ENCODE peak calls at places on chromosome 22, in five cellular contexts. One of them, this sample, is unnamed.

GRCh38 chr22:49426618-49427266 is 400.9 kb downstream of the BRD1 start:
- DNase-seq in GM06990: no peak
- DNase-seq in mucosa of descending colon: no peak
- DNase-seq in ovary: no peak
- DNase-seq in fibroblast of the aortic adventitia: no peak
- DNase-seq in this sample: no peak

GRCh38 chr22:37330200-37331033 is 48.1 kb downstream of the CYTH4 start:
- DNase-seq in fibroblast of the aortic adventitia: peak
- DNase-seq in mucosa of descending colon: no peak
- DNase-seq in GM06990: peak
- DNase-seq in ovary: no peak
- DNase-seq in this sample: no peak

GRCh38 chr22:48920776-48921241 is 906.9 kb downstream of the BRD1 start:
- DNase-seq in GM06990: no peak
- DNase-seq in ovary: no peak
- DNase-seq in mucosa of descending colon: no peak
- DNase-seq in fibroblast of the aortic adventitia: no peak
- DNase-seq in this sample: no peak

GRCh38 chr22:39650996-39651782 is 80.6 kb downstream of the CACNA1I start:
- DNase-seq in fibroblast of the aortic adventitia: no peak
- DNase-seq in ovary: no peak
- DNase-seq in mucosa of descending colon: no peak
- DNase-seq in GM06990: no peak
- DNase-seq in this sample: no peak

GRCh38 chr22:21952586-21953571 is at the start of gene PPM1F:
- DNase-seq in mucosa of descending colon: peak
- DNase-seq in GM06990: peak
- DNase-seq in ovary: peak
- DNase-seq in fibroblast of the aortic adventitia: peak
- DNase-seq in this sample: peak

GRCh38 chr22:44192098-44192810 is 11.5 kb downstream of the PARVG start:
- DNase-seq in GM06990: peak
- DNase-seq in mucosa of descending colon: no peak
- DNase-seq in ovary: no peak
- DNase-seq in fibroblast of the aortic adventitia: no peak
- DNase-seq in this sample: peak

GRCh38 chr22:40829131-40829530 is 10.0 kb upstream of the SLC25A17 start:
- DNase-seq in mucosa of descending colon: no peak
- DNase-seq in ovary: no peak
- DNase-seq in fibroblast of the aortic adventitia: no peak
- DNase-seq in GM06990: no peak
- DNase-seq in this sample: no peak

GRCh38 chr22:37329239-37330140 is 47.2 kb downstream of the CYTH4 start:
- DNase-seq in ovary: no peak
- DNase-seq in mucosa of descending colon: no peak
- DNase-seq in GM06990: no peak
- DNase-seq in fibroblast of the aortic adventitia: no peak
- DNase-seq in this sample: no peak

GRCh38 chr22:37525073-37525745 is 6.0 kb upstream of the CARD10 start:
- DNase-seq in fibroblast of the aortic adventitia: peak
- DNase-seq in mucosa of descending colon: no peak
- DNase-seq in GM06990: no peak
- DNase-seq in ovary: no peak
- DNase-seq in this sample: no peak

GRCh38 chr22:50261615-50262459 is at the start of gene MAPK12:
- DNase-seq in mucosa of descending colon: no peak
- DNase-seq in GM06990: peak
- DNase-seq in ovary: peak
- DNase-seq in fibroblast of the aortic adventitia: no peak
- DNase-seq in this sample: no peak

GRCh38 chr22:46057206-46057605 is 80.2 kb upstream of the WNT7B start:
- DNase-seq in fibroblast of the aortic adventitia: peak
- DNase-seq in mucosa of descending colon: peak
- DNase-seq in ovary: peak
- DNase-seq in GM06990: no peak
- DNase-seq in this sample: no peak

GRCh38 chr22:36377022-36377631 is 10.6 kb downstream of the MYH9 start:
- DNase-seq in fibroblast of the aortic adventitia: no peak
- DNase-seq in ovary: no peak
- DNase-seq in GM06990: peak
- DNase-seq in mucosa of descending colon: no peak
- DNase-seq in this sample: no peak

GRCh38 chr22:33757443-33758124 is 162.7 kb downstream of the LARGE1 start:
- DNase-seq in mucosa of descending colon: no peak
- DNase-seq in ovary: peak
- DNase-seq in fibroblast of the aortic adventitia: no peak
- DNase-seq in GM06990: no peak
- DNase-seq in this sample: no peak

GRCh38 chr22:47013861-47014635 is 251.6 kb downstream of the TBC1D22A start:
- DNase-seq in GM06990: no peak
- DNase-seq in ovary: no peak
- DNase-seq in fibroblast of the aortic adventitia: no peak
- DNase-seq in mucosa of descending colon: no peak
- DNase-seq in this sample: no peak

GRCh38 chr22:35649636-35650250 is 1.5 kb downstream of the APOL6 start:
- DNase-seq in fibroblast of the aortic adventitia: no peak
- DNase-seq in ovary: no peak
- DNase-seq in mucosa of descending colon: no peak
- DNase-seq in GM06990: no peak
- DNase-seq in this sample: no peak

GRCh38 chr22:44839061-44839460 is 86.7 kb downstream of the ARHGAP8 start:
- DNase-seq in fibroblast of the aortic adventitia: no peak
- DNase-seq in ovary: no peak
- DNase-seq in mucosa of descending colon: no peak
- DNase-seq in GM06990: no peak
- DNase-seq in this sample: no peak

GRCh38 chr22:37229805-37230672 is 14.0 kb downstream of the RAC2 start:
- DNase-seq in ovary: no peak
- DNase-seq in fibroblast of the aortic adventitia: peak
- DNase-seq in GM06990: peak
- DNase-seq in mucosa of descending colon: peak
- DNase-seq in this sample: peak

GRCh38 chr22:49140921-49141680 is 686.6 kb downstream of the BRD1 start:
- DNase-seq in fibroblast of the aortic adventitia: no peak
- DNase-seq in mucosa of descending colon: no peak
- DNase-seq in GM06990: no peak
- DNase-seq in ovary: no peak
- DNase-seq in this sample: no peak

GRCh38 chr22:18083406-18083805 is 5.6 kb downstream of the PEX26 start:
- DNase-seq in GM06990: no peak
- DNase-seq in mucosa of descending colon: no peak
- DNase-seq in ovary: no peak
- DNase-seq in fibroblast of the aortic adventitia: no peak
- DNase-seq in this sample: no peak

GRCh38 chr22:27990879-27991278 is 71.8 kb upstream of the PITPNB start:
- DNase-seq in mucosa of descending colon: no peak
- DNase-seq in GM06990: no peak
- DNase-seq in ovary: peak
- DNase-seq in fibroblast of the aortic adventitia: peak
- DNase-seq in this sample: peak

GRCh38 chr22:34588893-34589545 is 476.9 kb upstream of the ISX start:
- DNase-seq in mucosa of descending colon: no peak
- DNase-seq in fibroblast of the aortic adventitia: no peak
- DNase-seq in GM06990: no peak
- DNase-seq in ovary: no peak
- DNase-seq in this sample: no peak

GRCh38 chr22:36374603-36375024 is 13.2 kb downstream of the MYH9 start:
- DNase-seq in GM06990: no peak
- DNase-seq in mucosa of descending colon: no peak
- DNase-seq in fibroblast of the aortic adventitia: peak
- DNase-seq in ovary: no peak
- DNase-seq in this sample: no peak

GRCh38 chr22:34161724-34162123 is 241.4 kb upstream of the LARGE1 start:
- DNase-seq in GM06990: no peak
- DNase-seq in ovary: no peak
- DNase-seq in fibroblast of the aortic adventitia: no peak
- DNase-seq in mucosa of descending colon: no peak
- DNase-seq in this sample: no peak

GRCh38 chr22:30235687-30236170 is 10.8 kb downstream of the LIF start:
- DNase-seq in mucosa of descending colon: no peak
- DNase-seq in GM06990: no peak
- DNase-seq in ovary: no peak
- DNase-seq in fibroblast of the aortic adventitia: peak
- DNase-seq in this sample: no peak

GRCh38 chr22:37659897-37660708 is 1.6 kb downstream of the PDXP start:
- DNase-seq in fibroblast of the aortic adventitia: no peak
- DNase-seq in mucosa of descending colon: no peak
- DNase-seq in GM06990: no peak
- DNase-seq in ovary: no peak
- DNase-seq in this sample: no peak

GRCh38 chr22:45785458-45785857 is 113.8 kb downstream of the ATXN10 start:
- DNase-seq in ovary: no peak
- DNase-seq in GM06990: no peak
- DNase-seq in fibroblast of the aortic adventitia: peak
- DNase-seq in mucosa of descending colon: no peak
- DNase-seq in this sample: no peak

GRCh38 chr22:36333632-36334031 is 54.1 kb downstream of the MYH9 start:
- DNase-seq in mucosa of descending colon: no peak
- DNase-seq in GM06990: no peak
- DNase-seq in fibroblast of the aortic adventitia: no peak
- DNase-seq in ovary: no peak
- DNase-seq in this sample: no peak

GRCh38 chr22:26709617-26710390 is 52.4 kb downstream of the MIAT start:
- DNase-seq in ovary: no peak
- DNase-seq in fibroblast of the aortic adventitia: peak
- DNase-seq in mucosa of descending colon: no peak
- DNase-seq in GM06990: no peak
- DNase-seq in this sample: no peak

GRCh38 chr22:37284807-37285355 is 2.6 kb downstream of the CYTH4 start:
- DNase-seq in GM06990: peak
- DNase-seq in mucosa of descending colon: peak
- DNase-seq in fibroblast of the aortic adventitia: no peak
- DNase-seq in ovary: no peak
- DNase-seq in this sample: peak

DNA sequence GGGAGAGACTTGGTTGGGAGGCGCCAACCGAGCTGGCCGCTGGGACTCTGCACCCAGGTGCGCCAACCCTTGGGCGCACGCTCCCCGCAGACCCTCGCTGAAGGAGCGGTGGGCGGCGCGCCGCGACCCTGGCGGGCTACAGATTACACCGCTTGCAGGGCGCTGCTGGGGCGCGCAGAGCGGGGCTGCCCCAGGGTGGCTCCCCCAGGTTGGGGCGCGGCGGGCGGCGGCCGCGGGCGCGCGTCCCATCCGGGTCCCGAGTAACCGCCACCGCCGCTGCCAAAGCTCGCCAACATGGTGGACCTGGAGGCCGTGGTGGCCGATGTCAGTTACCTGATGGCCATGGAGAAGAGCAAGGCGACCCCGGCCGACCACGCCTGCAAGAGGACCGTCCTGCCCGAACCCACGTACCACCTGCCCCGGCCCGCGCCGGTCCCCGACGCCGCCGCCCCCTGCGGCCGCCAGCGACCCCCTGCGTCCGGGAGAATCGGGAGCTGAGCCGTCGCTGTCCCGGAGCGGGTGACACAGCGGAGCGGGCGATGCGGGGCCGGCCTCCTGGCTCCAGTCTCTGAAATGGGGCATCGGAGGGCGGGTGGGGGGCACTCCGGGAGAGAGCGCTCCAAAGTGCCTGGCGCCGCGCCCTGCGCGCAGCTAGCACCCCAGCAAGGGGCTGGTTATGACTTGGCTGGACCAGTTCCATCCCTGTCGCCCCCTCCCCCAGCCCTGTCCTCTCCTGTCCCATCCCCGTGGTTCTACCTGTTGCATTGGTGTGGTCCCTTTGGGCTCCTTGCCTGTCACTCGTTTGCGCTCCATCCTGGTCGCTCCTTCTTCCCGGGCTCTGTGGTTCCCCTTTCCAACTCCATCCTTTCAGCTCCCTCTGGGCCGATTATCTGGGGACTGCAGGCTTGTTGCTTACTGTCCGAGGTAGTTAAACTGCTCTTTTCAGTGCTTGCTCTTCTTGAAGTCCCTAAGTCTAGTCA is 143.3 kb upstream of the GRK3 start:
- DNase-seq in mucosa of descending colon: peak
- DNase-seq in fibroblast of the aortic adventitia: peak
- DNase-seq in GM06990: no peak
- DNase-seq in ovary: no peak
- DNase-seq in this sample: no peak
- TF ChIP-seq CTCF in mucosa of descending colon: no peak
- TF ChIP-seq CTCF in fibroblast of the aortic adventitia: no peak
- TF ChIP-seq CTCF in GM06990: no peak
- TF ChIP-seq CTCF in ovary: no peak
- TF ChIP-seq CTCF in this sample: no peak

GRCh38 chr22:31947296-31947695 is 3.0 kb downstream of the YWHAH start:
- DNase-seq in mucosa of descending colon: no peak
- DNase-seq in ovary: no peak
- DNase-seq in fibroblast of the aortic adventitia: no peak
- DNase-seq in GM06990: peak
- DNase-seq in this sample: no peak
- TF ChIP-seq CTCF in mucosa of descending colon: no peak
- TF ChIP-seq CTCF in ovary: no peak
- TF ChIP-seq CTCF in fibroblast of the aortic adventitia: peak
- TF ChIP-seq CTCF in GM06990: peak
- TF ChIP-seq CTCF in this sample: peak

GRCh38 chr22:31872209-31872608 is 72.1 kb upstream of the YWHAH start:
- DNase-seq in ovary: no peak
- DNase-seq in GM06990: no peak
- DNase-seq in mucosa of descending colon: no peak
- DNase-seq in fibroblast of the aortic adventitia: no peak
- DNase-seq in this sample: no peak
- TF ChIP-seq CTCF in ovary: no peak
- TF ChIP-seq CTCF in GM06990: peak
- TF ChIP-seq CTCF in mucosa of descending colon: no peak
- TF ChIP-seq CTCF in fibroblast of the aortic adventitia: peak
- TF ChIP-seq CTCF in this sample: no peak

GRCh38 chr22:42967005-42967404 is 47.9 kb downstream of the PACSIN2 start:
- DNase-seq in fibroblast of the aortic adventitia: no peak
- DNase-seq in mucosa of descending colon: no peak
- DNase-seq in GM06990: no peak
- DNase-seq in ovary: no peak
- DNase-seq in this sample: no peak

GRCh38 chr22:42969348-42969975 is 45.5 kb downstream of the PACSIN2 start:
- DNase-seq in fibroblast of the aortic adventitia: peak
- DNase-seq in ovary: no peak
- DNase-seq in GM06990: no peak
- DNase-seq in mucosa of descending colon: no peak
- DNase-seq in this sample: no peak

GRCh38 chr22:42966389-42966998 is 48.5 kb downstream of the PACSIN2 start:
- DNase-seq in fibroblast of the aortic adventitia: no peak
- DNase-seq in mucosa of descending colon: no peak
- DNase-seq in ovary: no peak
- DNase-seq in GM06990: no peak
- DNase-seq in this sample: no peak

GRCh38 chr22:42970029-42970428 is 44.9 kb downstream of the PACSIN2 start:
- DNase-seq in GM06990: no peak
- DNase-seq in mucosa of descending colon: no peak
- DNase-seq in ovary: no peak
- DNase-seq in fibroblast of the aortic adventitia: no peak
- DNase-seq in this sample: no peak

GRCh38 chr22:42967933-42968332 is 47.0 kb downstream of the PACSIN2 start:
- DNase-seq in GM06990: no peak
- DNase-seq in fibroblast of the aortic adventitia: no peak
- DNase-seq in mucosa of descending colon: peak
- DNase-seq in ovary: no peak
- DNase-seq in this sample: no peak
- TF ChIP-seq CTCF in GM06990: no peak
- TF ChIP-seq CTCF in fibroblast of the aortic adventitia: no peak
- TF ChIP-seq CTCF in mucosa of descending colon: no peak
- TF ChIP-seq CTCF in ovary: no peak
- TF ChIP-seq CTCF in this sample: no peak